ENCODE peak calls at places on chromosomes 1 and 21, in nine cellular contexts. One of them, this sample, is unnamed. For H3K9me3 and H3K36me3, the result is how much of the 10 kb centered on the place peaks cover.

GRCh38 chr1:8590696-8591351 is 226.6 kb downstream of the RERE start:
- DNase-seq in WERI-Rb-1: no peak
- DNase-seq in psoas muscle: no peak
- DNase-seq in CD8-positive, alpha-beta T cell: no peak
- DNase-seq in endodermal cell: no peak
- DNase-seq in OCI-LY7: no peak
- DNase-seq in fibroblast of lung: no peak
- DNase-seq in upper lobe of right lung: no peak
- DNase-seq in astrocyte: no peak
- DNase-seq in this sample: no peak

GRCh38 chr1:205014772-205015171 is 28.2 kb upstream of the CNTN2 start:
- DNase-seq in WERI-Rb-1: no peak
- DNase-seq in endodermal cell: no peak
- DNase-seq in fibroblast of lung: no peak
- DNase-seq in upper lobe of right lung: no peak
- DNase-seq in astrocyte: no peak
- DNase-seq in OCI-LY7: no peak
- DNase-seq in CD8-positive, alpha-beta T cell: no peak
- DNase-seq in psoas muscle: no peak
- DNase-seq in this sample: no peak

GRCh38 chr1:7026188-7026587 is 240.9 kb downstream of the CAMTA1 start:
- DNase-seq in astrocyte: no peak
- DNase-seq in WERI-Rb-1: no peak
- DNase-seq in OCI-LY7: no peak
- DNase-seq in endodermal cell: no peak
- DNase-seq in CD8-positive, alpha-beta T cell: no peak
- DNase-seq in upper lobe of right lung: no peak
- DNase-seq in psoas muscle: no peak
- DNase-seq in fibroblast of lung: peak
- DNase-seq in this sample: no peak

GRCh38 chr1:51316764-51317120 is 13.6 kb downstream of the TTC39A start:
- DNase-seq in upper lobe of right lung: no peak
- DNase-seq in CD8-positive, alpha-beta T cell: no peak
- DNase-seq in psoas muscle: no peak
- DNase-seq in WERI-Rb-1: no peak
- DNase-seq in OCI-LY7: no peak
- DNase-seq in fibroblast of lung: peak
- DNase-seq in astrocyte: peak
- DNase-seq in endodermal cell: no peak
- DNase-seq in this sample: no peak

GRCh38 chr1:88457197-88457596 is 226.9 kb upstream of the PKN2 start:
- DNase-seq in psoas muscle: no peak
- DNase-seq in WERI-Rb-1: no peak
- DNase-seq in fibroblast of lung: no peak
- DNase-seq in OCI-LY7: no peak
- DNase-seq in CD8-positive, alpha-beta T cell: no peak
- DNase-seq in astrocyte: no peak
- DNase-seq in upper lobe of right lung: no peak
- DNase-seq in endodermal cell: no peak
- DNase-seq in this sample: no peak

GRCh38 chr1:77430966-77431735 is 149.3 kb downstream of the AK5 start:
- DNase-seq in psoas muscle: no peak
- DNase-seq in WERI-Rb-1: no peak
- DNase-seq in endodermal cell: no peak
- DNase-seq in astrocyte: no peak
- DNase-seq in OCI-LY7: no peak
- DNase-seq in CD8-positive, alpha-beta T cell: no peak
- DNase-seq in upper lobe of right lung: no peak
- DNase-seq in fibroblast of lung: no peak
- DNase-seq in this sample: no peak

GRCh38 chr1:7178741-7179140 is 393.5 kb downstream of the CAMTA1 start:
- DNase-seq in psoas muscle: no peak
- DNase-seq in CD8-positive, alpha-beta T cell: no peak
- DNase-seq in endodermal cell: no peak
- DNase-seq in astrocyte: no peak
- DNase-seq in OCI-LY7: no peak
- DNase-seq in WERI-Rb-1: no peak
- DNase-seq in upper lobe of right lung: no peak
- DNase-seq in fibroblast of lung: no peak
- DNase-seq in this sample: no peak

GRCh38 chr1:92441316-92442311 is 45.1 kb downstream of the GFI1 start:
- DNase-seq in fibroblast of lung: no peak
- DNase-seq in WERI-Rb-1: no peak
- DNase-seq in astrocyte: no peak
- DNase-seq in endodermal cell: peak
- DNase-seq in OCI-LY7: no peak
- DNase-seq in CD8-positive, alpha-beta T cell: no peak
- DNase-seq in upper lobe of right lung: no peak
- DNase-seq in psoas muscle: peak
- DNase-seq in this sample: peak

GRCh38 chr1:201184734-201185453 is 5.7 kb upstream of the IGFN1 start:
- DNase-seq in CD8-positive, alpha-beta T cell: no peak
- DNase-seq in OCI-LY7: peak
- DNase-seq in psoas muscle: peak
- DNase-seq in endodermal cell: peak
- DNase-seq in upper lobe of right lung: no peak
- DNase-seq in astrocyte: peak
- DNase-seq in WERI-Rb-1: peak
- DNase-seq in fibroblast of lung: peak
- DNase-seq in this sample: no peak

GRCh38 chr1:236168716-236169429 is 26.5 kb downstream of the GPR137B start:
- DNase-seq in OCI-LY7: peak
- DNase-seq in astrocyte: no peak
- DNase-seq in CD8-positive, alpha-beta T cell: no peak
- DNase-seq in fibroblast of lung: peak
- DNase-seq in endodermal cell: peak
- DNase-seq in WERI-Rb-1: no peak
- DNase-seq in psoas muscle: peak
- DNase-seq in upper lobe of right lung: peak
- DNase-seq in this sample: peak

GRCh38 chr1:53380296-53380695 is 52.4 kb upstream of the LRP8 start:
- DNase-seq in astrocyte: no peak
- DNase-seq in WERI-Rb-1: peak
- DNase-seq in endodermal cell: peak
- DNase-seq in psoas muscle: no peak
- DNase-seq in fibroblast of lung: no peak
- DNase-seq in upper lobe of right lung: peak
- DNase-seq in CD8-positive, alpha-beta T cell: no peak
- DNase-seq in OCI-LY7: no peak
- DNase-seq in this sample: no peak

GRCh38 chr1:223700942-223701637 is 11.2 kb upstream of the CAPN2 start:
- DNase-seq in fibroblast of lung: peak
- DNase-seq in OCI-LY7: no peak
- DNase-seq in CD8-positive, alpha-beta T cell: no peak
- DNase-seq in astrocyte: peak
- DNase-seq in WERI-Rb-1: no peak
- DNase-seq in upper lobe of right lung: peak
- DNase-seq in endodermal cell: peak
- DNase-seq in psoas muscle: no peak
- DNase-seq in this sample: no peak

GRCh38 chr1:31843506-31843905 is 27.7 kb upstream of the SPOCD1 start:
- DNase-seq in OCI-LY7: peak
- DNase-seq in astrocyte: peak
- DNase-seq in upper lobe of right lung: no peak
- DNase-seq in CD8-positive, alpha-beta T cell: no peak
- DNase-seq in WERI-Rb-1: no peak
- DNase-seq in psoas muscle: peak
- DNase-seq in fibroblast of lung: peak
- DNase-seq in endodermal cell: peak
- DNase-seq in this sample: no peak

GRCh38 chr1:243254233-243254926 is 701 bp downstream of the CEP170 start:
- DNase-seq in psoas muscle: peak
- DNase-seq in upper lobe of right lung: peak
- DNase-seq in WERI-Rb-1: peak
- DNase-seq in endodermal cell: peak
- DNase-seq in fibroblast of lung: peak
- DNase-seq in CD8-positive, alpha-beta T cell: no peak
- DNase-seq in OCI-LY7: peak
- DNase-seq in astrocyte: peak
- DNase-seq in this sample: peak

GRCh38 chr21:45226540-45227326 is 61.0 kb downstream of the POFUT2 start:
- DNase-seq in upper lobe of right lung: no peak
- DNase-seq in fibroblast of lung: peak
- DNase-seq in endodermal cell: no peak
- DNase-seq in OCI-LY7: no peak
- DNase-seq in psoas muscle: no peak
- DNase-seq in CD8-positive, alpha-beta T cell: peak
- DNase-seq in WERI-Rb-1: no peak
- DNase-seq in astrocyte: no peak
- DNase-seq in this sample: no peak

GRCh38 chr1:206921772-206922265 is at the start of gene FCMR:
- DNase-seq in psoas muscle: no peak
- DNase-seq in endodermal cell: no peak
- DNase-seq in WERI-Rb-1: no peak
- DNase-seq in upper lobe of right lung: no peak
- DNase-seq in astrocyte: no peak
- DNase-seq in OCI-LY7: peak
- DNase-seq in CD8-positive, alpha-beta T cell: peak
- DNase-seq in fibroblast of lung: no peak
- DNase-seq in this sample: no peak

GRCh38 chr1:234564035-234565029 is 45.6 kb downstream of the IRF2BP2 start:
- DNase-seq in WERI-Rb-1: peak
- DNase-seq in upper lobe of right lung: no peak
- DNase-seq in fibroblast of lung: peak
- DNase-seq in OCI-LY7: no peak
- DNase-seq in endodermal cell: peak
- DNase-seq in astrocyte: peak
- DNase-seq in psoas muscle: no peak
- DNase-seq in CD8-positive, alpha-beta T cell: no peak
- DNase-seq in this sample: no peak

GRCh38 chr1:205662791-205663190 is 17.5 kb downstream of the SLC45A3 start:
- DNase-seq in endodermal cell: no peak
- DNase-seq in WERI-Rb-1: no peak
- DNase-seq in astrocyte: no peak
- DNase-seq in psoas muscle: no peak
- DNase-seq in OCI-LY7: no peak
- DNase-seq in CD8-positive, alpha-beta T cell: no peak
- DNase-seq in fibroblast of lung: no peak
- DNase-seq in upper lobe of right lung: no peak
- DNase-seq in this sample: no peak

GRCh38 chr21:32412998-32413504 is 545 bp downstream of the EVA1C start:
- DNase-seq in WERI-Rb-1: peak
- DNase-seq in fibroblast of lung: no peak
- DNase-seq in CD8-positive, alpha-beta T cell: no peak
- DNase-seq in OCI-LY7: no peak
- DNase-seq in endodermal cell: no peak
- DNase-seq in psoas muscle: peak
- DNase-seq in astrocyte: no peak
- DNase-seq in upper lobe of right lung: peak
- DNase-seq in this sample: peak

GRCh38 chr1:235943581-235944114 is 76.9 kb upstream of the LYST start:
- DNase-seq in psoas muscle: no peak
- DNase-seq in CD8-positive, alpha-beta T cell: no peak
- DNase-seq in fibroblast of lung: peak
- DNase-seq in endodermal cell: no peak
- DNase-seq in OCI-LY7: no peak
- DNase-seq in WERI-Rb-1: no peak
- DNase-seq in upper lobe of right lung: no peak
- DNase-seq in astrocyte: peak
- DNase-seq in this sample: no peak

DNA sequence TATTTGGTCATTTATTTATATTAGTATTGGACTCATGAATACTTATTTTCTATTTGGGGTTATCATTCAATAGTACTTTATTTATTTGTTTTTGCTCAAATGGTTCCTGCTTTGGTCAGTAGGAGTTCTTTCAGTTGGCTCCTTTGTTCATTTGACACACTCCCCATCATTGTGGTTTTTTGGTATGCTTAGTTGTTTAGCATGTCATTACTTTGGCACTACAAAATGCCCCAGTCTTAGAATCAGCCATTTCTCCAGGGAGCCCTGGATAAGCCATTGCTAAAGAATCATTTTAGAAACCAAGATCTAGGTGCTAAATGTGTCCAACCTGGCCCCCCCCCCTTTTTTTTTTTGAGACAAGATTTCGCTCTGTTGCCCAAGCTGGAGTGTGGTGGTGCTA is 61.7 kb upstream of the MRPS6 start:
- DNase-seq in WERI-Rb-1: no peak
- DNase-seq in astrocyte: no peak
- DNase-seq in OCI-LY7: no peak
- DNase-seq in CD8-positive, alpha-beta T cell: no peak
- DNase-seq in upper lobe of right lung: no peak
- DNase-seq in fibroblast of lung: peak
- DNase-seq in endodermal cell: no peak
- DNase-seq in psoas muscle: no peak
- DNase-seq in this sample: no peak
- H3K9me3 ChIP-seq in WERI-Rb-1: under half
- H3K9me3 ChIP-seq in astrocyte: under half
- H3K9me3 ChIP-seq in OCI-LY7: under half
- H3K9me3 ChIP-seq in CD8-positive, alpha-beta T cell: under half
- H3K9me3 ChIP-seq in upper lobe of right lung: under half
- H3K9me3 ChIP-seq in fibroblast of lung: under half
- H3K9me3 ChIP-seq in endodermal cell: under half
- H3K9me3 ChIP-seq in psoas muscle: under half
- H3K9me3 ChIP-seq in this sample: under half

GRCh38 chr1:160837558-160838205 is 25.0 kb downstream of the CD244 start:
- DNase-seq in CD8-positive, alpha-beta T cell: peak
- DNase-seq in astrocyte: peak
- DNase-seq in upper lobe of right lung: no peak
- DNase-seq in endodermal cell: no peak
- DNase-seq in OCI-LY7: peak
- DNase-seq in fibroblast of lung: peak
- DNase-seq in psoas muscle: peak
- DNase-seq in WERI-Rb-1: peak
- DNase-seq in this sample: no peak
- TF ChIP-seq CTCF in CD8-positive, alpha-beta T cell: peak
- TF ChIP-seq CTCF in astrocyte: no peak
- TF ChIP-seq CTCF in upper lobe of right lung: peak
- TF ChIP-seq CTCF in endodermal cell: peak
- TF ChIP-seq CTCF in OCI-LY7: peak
- TF ChIP-seq CTCF in fibroblast of lung: no peak
- TF ChIP-seq CTCF in psoas muscle: no peak
- TF ChIP-seq CTCF in WERI-Rb-1: peak
- TF ChIP-seq CTCF in this sample: no peak

GRCh38 chr1:112934562-112934952 is 21.4 kb downstream of the SLC16A1 start:
- DNase-seq in upper lobe of right lung: no peak
- DNase-seq in psoas muscle: no peak
- DNase-seq in fibroblast of lung: peak
- DNase-seq in CD8-positive, alpha-beta T cell: no peak
- DNase-seq in OCI-LY7: no peak
- DNase-seq in astrocyte: peak
- DNase-seq in endodermal cell: no peak
- DNase-seq in WERI-Rb-1: no peak
- DNase-seq in this sample: no peak
- H3K36me3 ChIP-seq in upper lobe of right lung: under half
- H3K36me3 ChIP-seq in psoas muscle: under half
- H3K36me3 ChIP-seq in fibroblast of lung: under half
- H3K36me3 ChIP-seq in CD8-positive, alpha-beta T cell: under half
- H3K36me3 ChIP-seq in OCI-LY7: under half
- H3K36me3 ChIP-seq in astrocyte: under half
- H3K36me3 ChIP-seq in endodermal cell: half or more
- H3K36me3 ChIP-seq in WERI-Rb-1: under half
- H3K36me3 ChIP-seq in this sample: under half

DNA sequence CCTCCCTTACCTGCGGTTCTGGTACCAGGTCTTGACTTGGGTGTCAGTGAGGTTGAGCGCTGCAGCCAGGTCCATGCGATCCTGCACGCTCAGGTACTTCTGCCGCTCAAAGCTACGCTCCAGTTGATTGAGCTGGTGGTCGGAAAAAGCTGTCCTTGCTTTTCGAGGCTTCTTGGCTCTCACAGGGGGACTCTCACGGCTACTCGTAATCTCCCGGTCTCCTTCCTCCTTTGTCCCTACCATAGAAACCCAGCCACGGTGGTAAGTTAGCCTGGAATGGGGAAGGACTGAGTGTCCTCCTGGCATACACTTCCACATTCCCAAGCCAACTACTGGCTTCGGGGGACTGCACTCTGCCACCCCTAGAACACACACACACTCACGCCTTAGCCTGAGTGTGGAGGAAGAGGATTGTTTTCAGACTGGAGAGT is 2.6 kb downstream of the BARHL2 start:
- DNase-seq in endodermal cell: peak
- DNase-seq in psoas muscle: no peak
- DNase-seq in astrocyte: no peak
- DNase-seq in fibroblast of lung: no peak
- DNase-seq in WERI-Rb-1: no peak
- DNase-seq in OCI-LY7: no peak
- DNase-seq in CD8-positive, alpha-beta T cell: no peak
- DNase-seq in upper lobe of right lung: no peak
- DNase-seq in this sample: no peak
- H3K9me3 ChIP-seq in endodermal cell: under half
- H3K9me3 ChIP-seq in psoas muscle: under half
- H3K9me3 ChIP-seq in astrocyte: under half
- H3K9me3 ChIP-seq in fibroblast of lung: under half
- H3K9me3 ChIP-seq in WERI-Rb-1: under half
- H3K9me3 ChIP-seq in OCI-LY7: under half
- H3K9me3 ChIP-seq in CD8-positive, alpha-beta T cell: under half
- H3K9me3 ChIP-seq in upper lobe of right lung: under half
- H3K9me3 ChIP-seq in this sample: under half